ENCODE peak calls at places on chromosomes 7 and 10, in seven cellular contexts. One of them, this sample, is unnamed.

GRCh38 chr10:125217986-125218675 is 57.8 kb upstream of the CTBP2 start:
- DNase-seq in heart left ventricle: no peak
- DNase-seq in glomerular endothelial cell: no peak
- DNase-seq in stimulated activated CD4-positive, alpha-beta T cell treated with anti-CD3 and anti-CD28 coated beads, Interleukin-12 subunit alpha, Interleukin-12 subunit beta, amount 100 ng/mL, for 24 hours: no peak
- DNase-seq in T47D: peak
- DNase-seq in OCI-LY7: no peak
- DNase-seq in nephron progenitor cell: no peak
- DNase-seq in this sample: no peak

GRCh38 chr7:17651926-17652385 is 288.3 kb downstream of the SNX13 start:
- DNase-seq in heart left ventricle: no peak
- DNase-seq in glomerular endothelial cell: no peak
- DNase-seq in stimulated activated CD4-positive, alpha-beta T cell treated with anti-CD3 and anti-CD28 coated beads, Interleukin-12 subunit alpha, Interleukin-12 subunit beta, amount 100 ng/mL, for 24 hours: no peak
- DNase-seq in T47D: no peak
- DNase-seq in OCI-LY7: no peak
- DNase-seq in nephron progenitor cell: no peak
- DNase-seq in this sample: no peak

GRCh38 chr7:116834815-116835533 is 27.4 kb upstream of the CAPZA2 start:
- DNase-seq in heart left ventricle: peak
- DNase-seq in glomerular endothelial cell: no peak
- DNase-seq in stimulated activated CD4-positive, alpha-beta T cell treated with anti-CD3 and anti-CD28 coated beads, Interleukin-12 subunit alpha, Interleukin-12 subunit beta, amount 100 ng/mL, for 24 hours: no peak
- DNase-seq in T47D: no peak
- DNase-seq in OCI-LY7: no peak
- DNase-seq in nephron progenitor cell: no peak
- DNase-seq in this sample: no peak

GRCh38 chr7:22860784-22861482 is 38.3 kb upstream of the TOMM7 start:
- DNase-seq in heart left ventricle: no peak
- DNase-seq in glomerular endothelial cell: no peak
- DNase-seq in stimulated activated CD4-positive, alpha-beta T cell treated with anti-CD3 and anti-CD28 coated beads, Interleukin-12 subunit alpha, Interleukin-12 subunit beta, amount 100 ng/mL, for 24 hours: no peak
- DNase-seq in T47D: no peak
- DNase-seq in OCI-LY7: peak
- DNase-seq in nephron progenitor cell: no peak
- DNase-seq in this sample: no peak

GRCh38 chr10:128297709-128298457 is 171.7 kb upstream of the MKI67 start:
- DNase-seq in heart left ventricle: no peak
- DNase-seq in glomerular endothelial cell: no peak
- DNase-seq in stimulated activated CD4-positive, alpha-beta T cell treated with anti-CD3 and anti-CD28 coated beads, Interleukin-12 subunit alpha, Interleukin-12 subunit beta, amount 100 ng/mL, for 24 hours: no peak
- DNase-seq in T47D: no peak
- DNase-seq in OCI-LY7: no peak
- DNase-seq in nephron progenitor cell: no peak
- DNase-seq in this sample: no peak

GRCh38 chr7:85774931-85775330 is 588.1 kb upstream of the SEMA3D start:
- DNase-seq in heart left ventricle: no peak
- DNase-seq in glomerular endothelial cell: no peak
- DNase-seq in stimulated activated CD4-positive, alpha-beta T cell treated with anti-CD3 and anti-CD28 coated beads, Interleukin-12 subunit alpha, Interleukin-12 subunit beta, amount 100 ng/mL, for 24 hours: no peak
- DNase-seq in T47D: no peak
- DNase-seq in OCI-LY7: no peak
- DNase-seq in nephron progenitor cell: no peak
- DNase-seq in this sample: no peak

GRCh38 chr10:120810298-120810697 is 40.9 kb upstream of the WDR11 start:
- DNase-seq in heart left ventricle: no peak
- DNase-seq in glomerular endothelial cell: no peak
- DNase-seq in stimulated activated CD4-positive, alpha-beta T cell treated with anti-CD3 and anti-CD28 coated beads, Interleukin-12 subunit alpha, Interleukin-12 subunit beta, amount 100 ng/mL, for 24 hours: no peak
- DNase-seq in T47D: no peak
- DNase-seq in OCI-LY7: no peak
- DNase-seq in nephron progenitor cell: no peak
- DNase-seq in this sample: no peak

GRCh38 chr7:32179567-32179966 is 109.4 kb upstream of the PDE1C start:
- DNase-seq in heart left ventricle: no peak
- DNase-seq in glomerular endothelial cell: no peak
- DNase-seq in stimulated activated CD4-positive, alpha-beta T cell treated with anti-CD3 and anti-CD28 coated beads, Interleukin-12 subunit alpha, Interleukin-12 subunit beta, amount 100 ng/mL, for 24 hours: no peak
- DNase-seq in T47D: no peak
- DNase-seq in OCI-LY7: no peak
- DNase-seq in nephron progenitor cell: no peak
- DNase-seq in this sample: no peak

GRCh38 chr10:21202766-21203457 is 305.8 kb upstream of the NEBL start:
- DNase-seq in heart left ventricle: no peak
- DNase-seq in glomerular endothelial cell: no peak
- DNase-seq in stimulated activated CD4-positive, alpha-beta T cell treated with anti-CD3 and anti-CD28 coated beads, Interleukin-12 subunit alpha, Interleukin-12 subunit beta, amount 100 ng/mL, for 24 hours: no peak
- DNase-seq in T47D: peak
- DNase-seq in OCI-LY7: no peak
- DNase-seq in nephron progenitor cell: no peak
- DNase-seq in this sample: no peak

GRCh38 chr7:135147899-135148721 is at the start of gene TMEM140:
- DNase-seq in heart left ventricle: no peak
- DNase-seq in glomerular endothelial cell: no peak
- DNase-seq in stimulated activated CD4-positive, alpha-beta T cell treated with anti-CD3 and anti-CD28 coated beads, Interleukin-12 subunit alpha, Interleukin-12 subunit beta, amount 100 ng/mL, for 24 hours: no peak
- DNase-seq in T47D: peak
- DNase-seq in OCI-LY7: peak
- DNase-seq in nephron progenitor cell: no peak
- DNase-seq in this sample: no peak

GRCh38 chr10:126250527-126251310 is 137.6 kb downstream of the ADAM12 start:
- DNase-seq in heart left ventricle: no peak
- DNase-seq in glomerular endothelial cell: no peak
- DNase-seq in stimulated activated CD4-positive, alpha-beta T cell treated with anti-CD3 and anti-CD28 coated beads, Interleukin-12 subunit alpha, Interleukin-12 subunit beta, amount 100 ng/mL, for 24 hours: no peak
- DNase-seq in T47D: no peak
- DNase-seq in OCI-LY7: no peak
- DNase-seq in nephron progenitor cell: no peak
- DNase-seq in this sample: no peak

GRCh38 chr7:70583965-70584883 is 547.7 kb upstream of the GALNT17 start:
- DNase-seq in heart left ventricle: no peak
- DNase-seq in glomerular endothelial cell: no peak
- DNase-seq in stimulated activated CD4-positive, alpha-beta T cell treated with anti-CD3 and anti-CD28 coated beads, Interleukin-12 subunit alpha, Interleukin-12 subunit beta, amount 100 ng/mL, for 24 hours: no peak
- DNase-seq in T47D: no peak
- DNase-seq in OCI-LY7: no peak
- DNase-seq in nephron progenitor cell: no peak
- DNase-seq in this sample: no peak

GRCh38 chr7:91517408-91517807 is 253.2 kb downstream of the FZD1 start:
- DNase-seq in heart left ventricle: no peak
- DNase-seq in glomerular endothelial cell: no peak
- DNase-seq in stimulated activated CD4-positive, alpha-beta T cell treated with anti-CD3 and anti-CD28 coated beads, Interleukin-12 subunit alpha, Interleukin-12 subunit beta, amount 100 ng/mL, for 24 hours: no peak
- DNase-seq in T47D: no peak
- DNase-seq in OCI-LY7: no peak
- DNase-seq in nephron progenitor cell: no peak
- DNase-seq in this sample: no peak

GRCh38 chr10:102660891-102661613 is 16.8 kb downstream of the TRIM8 start:
- DNase-seq in heart left ventricle: peak
- DNase-seq in glomerular endothelial cell: no peak
- DNase-seq in stimulated activated CD4-positive, alpha-beta T cell treated with anti-CD3 and anti-CD28 coated beads, Interleukin-12 subunit alpha, Interleukin-12 subunit beta, amount 100 ng/mL, for 24 hours: peak
- DNase-seq in T47D: no peak
- DNase-seq in OCI-LY7: peak
- DNase-seq in nephron progenitor cell: peak
- DNase-seq in this sample: no peak

GRCh38 chr7:101159696-101160674 is 5.4 kb downstream of the VGF start:
- DNase-seq in heart left ventricle: no peak
- DNase-seq in glomerular endothelial cell: no peak
- DNase-seq in stimulated activated CD4-positive, alpha-beta T cell treated with anti-CD3 and anti-CD28 coated beads, Interleukin-12 subunit alpha, Interleukin-12 subunit beta, amount 100 ng/mL, for 24 hours: no peak
- DNase-seq in T47D: no peak
- DNase-seq in OCI-LY7: no peak
- DNase-seq in nephron progenitor cell: no peak
- DNase-seq in this sample: no peak

GRCh38 chr7:28708458-28708951 is 249.6 kb downstream of the TRIL start:
- DNase-seq in heart left ventricle: no peak
- DNase-seq in glomerular endothelial cell: no peak
- DNase-seq in stimulated activated CD4-positive, alpha-beta T cell treated with anti-CD3 and anti-CD28 coated beads, Interleukin-12 subunit alpha, Interleukin-12 subunit beta, amount 100 ng/mL, for 24 hours: no peak
- DNase-seq in T47D: no peak
- DNase-seq in OCI-LY7: no peak
- DNase-seq in nephron progenitor cell: peak
- DNase-seq in this sample: no peak

GRCh38 chr7:29342761-29343160 is 148.2 kb downstream of the CHN2 start:
- DNase-seq in heart left ventricle: no peak
- DNase-seq in glomerular endothelial cell: no peak
- DNase-seq in stimulated activated CD4-positive, alpha-beta T cell treated with anti-CD3 and anti-CD28 coated beads, Interleukin-12 subunit alpha, Interleukin-12 subunit beta, amount 100 ng/mL, for 24 hours: no peak
- DNase-seq in T47D: peak
- DNase-seq in OCI-LY7: no peak
- DNase-seq in nephron progenitor cell: no peak
- DNase-seq in this sample: no peak

GRCh38 chr10:90276894-90277447 is 575.6 kb downstream of the KIF20B start:
- DNase-seq in heart left ventricle: no peak
- DNase-seq in glomerular endothelial cell: no peak
- DNase-seq in stimulated activated CD4-positive, alpha-beta T cell treated with anti-CD3 and anti-CD28 coated beads, Interleukin-12 subunit alpha, Interleukin-12 subunit beta, amount 100 ng/mL, for 24 hours: no peak
- DNase-seq in T47D: no peak
- DNase-seq in OCI-LY7: no peak
- DNase-seq in nephron progenitor cell: no peak
- DNase-seq in this sample: no peak

GRCh38 chr10:11341253-11341652 is 270.2 kb downstream of the USP6NL start:
- DNase-seq in heart left ventricle: no peak
- DNase-seq in glomerular endothelial cell: no peak
- DNase-seq in stimulated activated CD4-positive, alpha-beta T cell treated with anti-CD3 and anti-CD28 coated beads, Interleukin-12 subunit alpha, Interleukin-12 subunit beta, amount 100 ng/mL, for 24 hours: no peak
- DNase-seq in T47D: no peak
- DNase-seq in OCI-LY7: no peak
- DNase-seq in nephron progenitor cell: no peak
- DNase-seq in this sample: no peak

GRCh38 chr10:128710795-128711183 is 584.6 kb upstream of the MKI67 start:
- DNase-seq in heart left ventricle: no peak
- DNase-seq in glomerular endothelial cell: no peak
- DNase-seq in stimulated activated CD4-positive, alpha-beta T cell treated with anti-CD3 and anti-CD28 coated beads, Interleukin-12 subunit alpha, Interleukin-12 subunit beta, amount 100 ng/mL, for 24 hours: no peak
- DNase-seq in T47D: no peak
- DNase-seq in OCI-LY7: no peak
- DNase-seq in nephron progenitor cell: no peak
- DNase-seq in this sample: no peak

GRCh38 chr10:100534726-100535125 is 1.0 kb upstream of the HIF1AN start:
- DNase-seq in heart left ventricle: no peak
- DNase-seq in glomerular endothelial cell: no peak
- DNase-seq in stimulated activated CD4-positive, alpha-beta T cell treated with anti-CD3 and anti-CD28 coated beads, Interleukin-12 subunit alpha, Interleukin-12 subunit beta, amount 100 ng/mL, for 24 hours: no peak
- DNase-seq in T47D: no peak
- DNase-seq in OCI-LY7: peak
- DNase-seq in nephron progenitor cell: no peak
- DNase-seq in this sample: no peak

GRCh38 chr10:50917486-50917885 is 32.1 kb upstream of the A1CF start:
- DNase-seq in heart left ventricle: no peak
- DNase-seq in glomerular endothelial cell: no peak
- DNase-seq in stimulated activated CD4-positive, alpha-beta T cell treated with anti-CD3 and anti-CD28 coated beads, Interleukin-12 subunit alpha, Interleukin-12 subunit beta, amount 100 ng/mL, for 24 hours: no peak
- DNase-seq in T47D: no peak
- DNase-seq in OCI-LY7: no peak
- DNase-seq in nephron progenitor cell: no peak
- DNase-seq in this sample: no peak

GRCh38 chr7:36155811-36156361 is 2.8 kb downstream of the EEPD1 start:
- DNase-seq in heart left ventricle: peak
- DNase-seq in glomerular endothelial cell: no peak
- DNase-seq in stimulated activated CD4-positive, alpha-beta T cell treated with anti-CD3 and anti-CD28 coated beads, Interleukin-12 subunit alpha, Interleukin-12 subunit beta, amount 100 ng/mL, for 24 hours: no peak
- DNase-seq in T47D: no peak
- DNase-seq in OCI-LY7: peak
- DNase-seq in nephron progenitor cell: peak
- DNase-seq in this sample: no peak

GRCh38 chr7:72538147-72538546 is 126.0 kb upstream of the CALN1 start:
- DNase-seq in heart left ventricle: no peak
- DNase-seq in glomerular endothelial cell: no peak
- DNase-seq in stimulated activated CD4-positive, alpha-beta T cell treated with anti-CD3 and anti-CD28 coated beads, Interleukin-12 subunit alpha, Interleukin-12 subunit beta, amount 100 ng/mL, for 24 hours: no peak
- DNase-seq in T47D: no peak
- DNase-seq in OCI-LY7: no peak
- DNase-seq in nephron progenitor cell: no peak
- DNase-seq in this sample: no peak

GRCh38 chr7:20596653-20597052 is 18.8 kb upstream of the ABCB5 start:
- DNase-seq in heart left ventricle: no peak
- DNase-seq in glomerular endothelial cell: peak
- DNase-seq in stimulated activated CD4-positive, alpha-beta T cell treated with anti-CD3 and anti-CD28 coated beads, Interleukin-12 subunit alpha, Interleukin-12 subunit beta, amount 100 ng/mL, for 24 hours: no peak
- DNase-seq in T47D: no peak
- DNase-seq in OCI-LY7: no peak
- DNase-seq in nephron progenitor cell: no peak
- DNase-seq in this sample: no peak

GRCh38 chr10:102631525-102632393 is 12.5 kb upstream of the TRIM8 start:
- DNase-seq in heart left ventricle: no peak
- DNase-seq in glomerular endothelial cell: no peak
- DNase-seq in stimulated activated CD4-positive, alpha-beta T cell treated with anti-CD3 and anti-CD28 coated beads, Interleukin-12 subunit alpha, Interleukin-12 subunit beta, amount 100 ng/mL, for 24 hours: no peak
- DNase-seq in T47D: no peak
- DNase-seq in OCI-LY7: no peak
- DNase-seq in nephron progenitor cell: no peak
- DNase-seq in this sample: no peak

GRCh38 chr10:59945590-59945989 is 39.2 kb upstream of the CCDC6 start:
- DNase-seq in heart left ventricle: no peak
- DNase-seq in glomerular endothelial cell: no peak
- DNase-seq in stimulated activated CD4-positive, alpha-beta T cell treated with anti-CD3 and anti-CD28 coated beads, Interleukin-12 subunit alpha, Interleukin-12 subunit beta, amount 100 ng/mL, for 24 hours: no peak
- DNase-seq in T47D: peak
- DNase-seq in OCI-LY7: no peak
- DNase-seq in nephron progenitor cell: no peak
- DNase-seq in this sample: no peak